ENCODE peak calls at places on chromosomes 4 and X, in seven cellular contexts. U, X, I, G, P, A and S are unnamed samples.
A peak's percentile ranks its signal among the peaks of the same experiment; 100 is the strongest.

GRCh38 chrX:99172958-99173357 is 1237.1 kb downstream of the PCDH19 start:
- DNase-seq in A (no peak), P (no peak), X (no peak), I (no peak), G (no peak), U (no peak), S (no peak)

GRCh38 chr4:188854451-188854850 is 715.2 kb downstream of the TRIML1 start:
- DNase-seq in I (no peak), P (no peak), U (no peak), X (no peak), G (no peak), A (no peak), S (no peak)

GRCh38 chr4:91298156-91298700 is 1005.5 kb upstream of the GRID2 start:
- DNase-seq in P (no peak), U (no peak), I (no peak), G (no peak), X (no peak), A (no peak), S (no peak)

GRCh38 chrX:103530540-103530939 is 11.3 kb upstream of the RAB40A start:
- DNase-seq in U (no peak), G (no peak), P (no peak), A (no peak), X (no peak), I (no peak), S (no peak)

GRCh38 chr4:54499308-54500074 is 158.3 kb upstream of the KIT start:
- DNase-seq in G (no peak), I (peak; percentile 20), U (no peak), A (no peak), X (no peak), P (no peak), S (no peak)

GRCh38 chr4:1091561-1091995 is 21.8 kb downstream of the RNF212 start:
- DNase-seq in G (no peak), P (no peak), A (no peak), U (no peak), X (no peak), I (no peak), S (no peak)

GRCh38 chr4:14143892-14144291 is 516.4 kb upstream of the BOD1L1 start:
- DNase-seq in G (no peak), I (no peak), X (no peak), A (no peak), U (no peak), P (no peak), S (peak; percentile 9)

GRCh38 chrX:30513284-30513683 is 64.3 kb downstream of the TASL start:
- DNase-seq in U (no peak), A (no peak), G (no peak), X (no peak), P (peak; percentile 18), I (no peak), S (peak; percentile 20)

GRCh38 chr4:147578057-147578476 is 39.1 kb upstream of the TMEM184C start:
- DNase-seq in A (no peak), G (no peak), I (peak; percentile 98), X (no peak), U (peak; percentile 74), P (peak; percentile 86), S (peak; percentile 91)

GRCh38 chr4:118765399-118765798 is 70.5 kb downstream of the SEC24D start:
- DNase-seq in X (no peak), I (peak; percentile 95), U (peak; percentile 99), A (no peak), G (no peak), P (peak; percentile 97), S (peak; percentile 97)

GRCh38 chr4:59127748-59128147 is 2017.6 kb upstream of the IGFBP7 start:
- DNase-seq in A (no peak), P (no peak), U (no peak), X (no peak), I (no peak), G (no peak), S (no peak)

GRCh38 chrX:150551963-150552362 is 16.5 kb upstream of the MTM1 start:
- DNase-seq in X (no peak), G (no peak), A (no peak), I (no peak), U (no peak), P (no peak), S (no peak)
- H3K4me3 ChIP-seq in X (no peak overlapping the region), G (no peak overlapping the region), A (no peak overlapping the region), I (no peak overlapping the region), U (no peak overlapping the region), P (no peak overlapping the region), S (no peak overlapping the region)

DNA sequence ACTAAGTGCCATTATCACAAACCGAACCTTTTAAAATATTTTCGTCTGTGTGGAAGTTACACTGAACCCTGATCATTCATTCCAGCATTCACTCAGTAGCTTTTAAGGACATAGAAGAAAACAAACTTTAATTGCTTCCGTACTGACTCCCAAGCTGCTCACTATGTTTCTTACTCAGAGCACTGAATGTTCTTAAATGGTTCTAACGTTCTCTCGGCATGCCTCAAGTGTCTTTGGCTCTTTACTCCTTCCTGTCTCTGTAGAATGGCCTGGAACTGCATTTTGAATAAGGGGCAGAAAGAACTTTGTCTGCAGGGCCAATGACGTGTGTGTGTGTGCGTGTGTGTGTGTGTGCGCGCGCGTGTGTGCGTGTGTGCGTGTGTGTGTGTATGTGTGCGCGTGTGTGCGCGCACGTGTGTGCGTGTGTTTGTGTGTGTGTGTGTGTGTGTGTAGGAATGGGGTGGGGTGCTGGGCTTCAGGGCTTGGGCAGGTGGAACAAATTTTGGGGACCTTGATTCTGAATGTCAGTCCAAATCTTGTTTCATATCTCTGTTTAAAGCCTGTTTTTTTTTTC is 50.5 kb upstream of the PAQR3 start:
- DNase-seq in G (no peak), P (no peak), A (no peak), I (no peak), X (no peak), U (no peak), S (no peak)
- TF ChIP-seq CTCF in G (no peak), P (no peak), A (no peak), I (no peak), X (no peak), U (no peak), S (no peak)

GRCh38 chr4:122793811-122794210 is 32.8 kb upstream of the FGF2 start:
- DNase-seq in I (no peak), P (no peak), X (no peak), U (no peak), G (no peak), A (no peak), S (no peak)

GRCh38 chr4:122796801-122797404 is 29.7 kb upstream of the FGF2 start:
- DNase-seq in U (no peak), G (no peak), A (no peak), P (no peak), I (no peak), X (no peak), S (no peak)

GRCh38 chr4:122797405-122798094 is 29.1 kb upstream of the FGF2 start:
- DNase-seq in P (no peak), U (no peak), A (no peak), I (no peak), G (no peak), X (no peak), S (no peak)

GRCh38 chr4:122798917-122799316 is 27.7 kb upstream of the FGF2 start:
- DNase-seq in X (no peak), I (no peak), A (no peak), U (no peak), P (no peak), G (no peak), S (no peak)

DNA sequence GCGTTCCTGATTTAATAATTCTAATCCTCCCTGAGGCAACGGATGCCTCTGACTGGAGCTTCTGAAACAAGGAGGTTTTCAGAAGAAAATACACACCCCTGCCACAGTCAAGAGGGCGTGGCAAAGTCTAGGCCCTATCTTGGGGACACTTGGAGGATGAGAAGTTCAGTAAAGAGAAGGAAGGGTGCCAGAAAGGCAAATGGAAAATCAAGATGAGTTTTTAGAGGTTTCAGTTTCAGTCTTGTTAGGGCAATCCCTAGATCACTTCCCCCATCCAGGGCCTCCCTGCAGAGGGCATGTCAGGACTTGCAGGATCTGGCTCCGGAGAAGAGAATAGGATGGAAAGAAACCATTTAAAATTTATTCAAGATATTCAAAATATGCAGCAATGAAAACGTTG is 28.5 kb upstream of the FGF2 start:
- DNase-seq in X (no peak), P (peak; percentile 92), A (no peak), U (peak; percentile 93), I (peak; percentile 92), G (peak; percentile 22), S (peak; percentile 94)
- H3K4me3 ChIP-seq in X (no peak overlapping the region), P (no peak overlapping the region), A (no peak overlapping the region), U (peak overlapping the region; percentile 1), I (peak overlapping the region; percentile 41), G (peak overlapping the region; percentile 36), S (no peak overlapping the region)

GRCh38 chrX:138026211-138026610 is 460.3 kb downstream of the ZIC3 start:
- DNase-seq in G (no peak), P (no peak), U (no peak), X (no peak), A (no peak), I (no peak), S (no peak)
- TF ChIP-seq CTCF in G (no peak), P (no peak), U (no peak), X (no peak), A (peak; percentile 26), I (no peak), S (no peak)

DNA sequence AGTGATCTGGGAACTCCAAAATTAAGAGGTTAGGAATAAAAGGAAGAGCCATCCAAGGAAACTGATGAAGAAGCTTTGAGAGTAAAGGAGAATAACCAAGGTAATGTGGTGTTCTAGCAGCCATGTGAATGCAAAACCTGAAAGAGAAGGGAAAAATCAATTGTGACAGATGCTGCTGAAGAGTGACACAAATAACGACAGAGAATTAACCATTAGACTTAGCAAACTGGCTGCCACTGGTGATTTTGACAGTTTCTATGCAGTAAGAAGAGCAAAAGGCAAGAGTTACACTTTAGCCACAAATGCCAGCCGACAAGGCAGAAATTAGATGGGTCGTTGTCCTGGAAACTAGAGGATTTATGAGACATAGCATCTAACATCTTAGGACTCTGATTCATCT is 13.1 kb upstream of the TMEM144 start:
- DNase-seq in I (no peak), A (no peak), U (no peak), G (no peak), P (no peak), X (no peak), S (no peak)
- H3K4me3 ChIP-seq in I (no peak overlapping the region), A (no peak overlapping the region), U (no peak overlapping the region), G (no peak overlapping the region), P (no peak overlapping the region), X (no peak overlapping the region), S (no peak overlapping the region)

GRCh38 chr4:16278178-16278577 is 51.9 kb upstream of the TAPT1 start:
- DNase-seq in P (no peak), G (no peak), X (no peak), U (no peak), A (no peak), I (no peak), S (no peak)
- TF ChIP-seq CTCF in P (peak; percentile 16), G (no peak), X (no peak), U (peak; percentile 22), A (peak; percentile 23), I (no peak), S (peak; percentile 24)

GRCh38 chrX:53116101-53116500 is 22.2 kb downstream of the KANTR start:
- DNase-seq in P (peak; percentile 86), X (no peak), A (no peak), U (no peak), I (peak; percentile 29), G (no peak), S (peak; percentile 82)
- H3K4me3 ChIP-seq in P (no peak overlapping the region), X (no peak overlapping the region), A (no peak overlapping the region), U (no peak overlapping the region), I (peak overlapping the region; percentile 0), G (no peak overlapping the region), S (peak overlapping the region; percentile 32)